ENCODE peak calls at places on chromosomes 3 and 15, in six cellular contexts. G, V, Q, A, T and E are unnamed samples.

GRCh38 chr15:49424954-49425353 is 1.9 kb downstream of the FGF7 start:
- DNase-seq in G (no peak), V (no peak), Q (no peak), A (no peak), T (no peak), E (no peak)

GRCh38 chr3:105836533-105836932 is 32.3 kb downstream of the CBLB start:
- DNase-seq in G (no peak), V (no peak), Q (peak), A (no peak), T (peak), E (no peak)

GRCh38 chr3:179093807-179094206 is 22.2 kb upstream of the ZMAT3 start:
- DNase-seq in G (no peak), V (no peak), Q (no peak), A (no peak), T (peak), E (no peak)

GRCh38 chr3:13718000-13718399 is 161.9 kb downstream of the WNT7A start:
- DNase-seq in G (no peak), V (peak), Q (no peak), A (no peak), T (no peak), E (no peak)

GRCh38 chr3:138118863-138119766 is 3.7 kb upstream of the DZIP1L start:
- DNase-seq in G (peak), V (no peak), Q (peak), A (peak), T (peak), E (peak)

GRCh38 chr3:4297486-4297885 is 5.7 kb upstream of the SETMAR start:
- DNase-seq in G (no peak), V (no peak), Q (no peak), A (no peak), T (no peak), E (no peak)

GRCh38 chr3:58837141-58837862 is 170.7 kb upstream of the FAM3D start:
- DNase-seq in G (no peak), V (no peak), Q (no peak), A (no peak), T (no peak), E (no peak)

GRCh38 chr3:128683957-128684356 is 33.3 kb upstream of the RPN1 start:
- DNase-seq in G (no peak), V (no peak), Q (no peak), A (no peak), T (no peak), E (no peak)

GRCh38 chr3:140595295-140595694 is 82.6 kb upstream of the TRIM42 start:
- DNase-seq in G (peak), V (no peak), Q (peak), A (no peak), T (peak), E (no peak)

GRCh38 chr3:62604301-62604700 is 231.0 kb upstream of the FEZF2 start:
- DNase-seq in G (no peak), V (no peak), Q (no peak), A (no peak), T (peak), E (no peak)

GRCh38 chr3:184175506-184175905 is 851 bp downstream of the AP2M1 start:
- DNase-seq in G (no peak), V (peak), Q (peak), A (no peak), T (no peak), E (no peak)

GRCh38 chr3:71262368-71263265 is 320.9 kb downstream of the FOXP1 start:
- DNase-seq in G (peak), V (no peak), Q (no peak), A (no peak), T (no peak), E (no peak)

GRCh38 chr3:78519281-78519680 is 1248.5 kb downstream of the ROBO1 start:
- DNase-seq in G (peak), V (no peak), Q (no peak), A (no peak), T (no peak), E (no peak)

GRCh38 chr3:632571-633170 is 436.1 kb downstream of the CHL1 start:
- DNase-seq in G (peak), V (no peak), Q (peak), A (no peak), T (peak), E (peak)

GRCh38 chr3:53274938-53275666 is 19.3 kb upstream of the TKT start:
- DNase-seq in G (no peak), V (no peak), Q (no peak), A (no peak), T (no peak), E (no peak)

GRCh38 chr15:94298359-94298758 is 67.0 kb downstream of the MCTP2 start:
- DNase-seq in G (no peak), V (no peak), Q (no peak), A (no peak), T (no peak), E (no peak)

GRCh38 chr3:140416686-140417085 is 261.2 kb upstream of the TRIM42 start:
- DNase-seq in G (no peak), V (no peak), Q (no peak), A (no peak), T (no peak), E (no peak)

GRCh38 chr3:58962816-58963215 is 87.0 kb downstream of the CFAP20DC start:
- DNase-seq in G (no peak), V (no peak), Q (no peak), A (no peak), T (no peak), E (no peak)

GRCh38 chr3:71400986-71401451 is 182.5 kb downstream of the FOXP1 start:
- DNase-seq in G (no peak), V (no peak), Q (no peak), A (no peak), T (no peak), E (no peak)

GRCh38 chr3:66428733-66429132 is 72.1 kb downstream of the LRIG1 start:
- DNase-seq in G (peak), V (peak), Q (peak), A (peak), T (peak), E (no peak)

GRCh38 chr15:78880242-78880533 is 7.5 kb downstream of the MORF4L1 start:
- DNase-seq in G (no peak), V (no peak), Q (no peak), A (no peak), T (peak), E (no peak)

GRCh38 chr3:113531826-113532697 is at the start of gene SIDT1:
- DNase-seq in G (peak), V (no peak), Q (no peak), A (no peak), T (peak), E (no peak)

GRCh38 chr3:10645800-10646199 is 140.4 kb upstream of the ATP2B2 start:
- DNase-seq in G (no peak), V (no peak), Q (no peak), A (no peak), T (no peak), E (no peak)

GRCh38 chr15:78272776-78273175 is 8.4 kb downstream of the DNAJA4 start:
- DNase-seq in G (no peak), V (no peak), Q (no peak), A (no peak), T (no peak), E (no peak)

GRCh38 chr3:42019953-42020260 is 58.0 kb upstream of the ULK4 start:
- DNase-seq in G (no peak), V (no peak), Q (no peak), A (no peak), T (no peak), E (no peak)

GRCh38 chr15:57213783-57214366 is 162.4 kb upstream of the CGNL1 start:
- DNase-seq in G (no peak), V (no peak), Q (no peak), A (no peak), T (peak), E (no peak)

GRCh38 chr3:159947220-159947619 is 41.4 kb upstream of the IL12A start:
- DNase-seq in G (no peak), V (no peak), Q (no peak), A (no peak), T (no peak), E (no peak)

GRCh38 chr15:85639752-85640381 is 154.9 kb downstream of the KLHL25 start:
- DNase-seq in G (no peak), V (no peak), Q (no peak), A (no peak), T (peak), E (no peak)

DNA sequence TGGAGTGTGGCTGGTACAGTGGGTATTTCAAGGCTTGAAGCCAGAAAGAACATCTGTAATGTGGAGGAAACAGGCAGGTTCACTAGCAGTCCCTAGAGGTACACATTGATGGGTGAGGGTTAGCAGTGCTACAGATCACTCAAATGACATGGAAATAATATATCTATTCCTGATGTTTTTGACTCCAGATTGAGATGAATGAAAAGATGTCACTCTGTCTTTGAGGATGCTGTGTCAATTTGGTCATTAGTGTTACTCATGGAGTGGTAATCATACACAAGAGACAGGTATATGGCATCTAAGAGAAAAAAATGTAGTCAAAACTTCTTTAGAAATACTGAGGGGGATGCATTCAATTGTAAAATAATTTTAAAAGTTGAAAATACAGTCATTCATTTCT is 135.1 kb downstream of the ZIC1 start:
- DNase-seq in G (no peak), V (no peak), Q (no peak), A (no peak), T (no peak), E (no peak)
- TF ChIP-seq CTCF in G (no peak), V (no peak), Q (no peak), A (no peak), T (no peak), E (no peak)

DNA sequence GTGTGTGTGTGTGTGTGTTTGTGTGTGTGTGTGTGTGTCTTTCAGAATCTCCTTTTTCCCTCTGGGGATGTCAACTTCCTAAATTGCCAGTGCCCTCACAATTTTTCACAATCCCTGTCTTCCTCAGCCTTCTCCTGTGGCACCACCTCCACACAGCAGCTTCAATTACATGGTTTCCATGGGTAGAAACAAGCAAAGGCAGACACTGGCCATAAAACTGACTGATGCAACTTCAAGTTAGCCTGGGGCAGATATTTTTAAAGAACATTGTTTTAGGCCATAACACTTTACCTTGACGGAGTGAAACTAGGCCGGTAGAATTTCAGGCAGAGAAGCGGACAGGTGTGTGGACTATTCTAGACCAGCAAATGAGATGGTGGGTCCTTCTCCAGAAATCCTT is 405.8 kb upstream of the SUCLG2 start:
- DNase-seq in G (no peak), V (no peak), Q (no peak), A (no peak), T (no peak), E (no peak)
- TF ChIP-seq CTCF in G (no peak), V (no peak), Q (no peak), A (no peak), T (no peak), E (no peak)

DNA sequence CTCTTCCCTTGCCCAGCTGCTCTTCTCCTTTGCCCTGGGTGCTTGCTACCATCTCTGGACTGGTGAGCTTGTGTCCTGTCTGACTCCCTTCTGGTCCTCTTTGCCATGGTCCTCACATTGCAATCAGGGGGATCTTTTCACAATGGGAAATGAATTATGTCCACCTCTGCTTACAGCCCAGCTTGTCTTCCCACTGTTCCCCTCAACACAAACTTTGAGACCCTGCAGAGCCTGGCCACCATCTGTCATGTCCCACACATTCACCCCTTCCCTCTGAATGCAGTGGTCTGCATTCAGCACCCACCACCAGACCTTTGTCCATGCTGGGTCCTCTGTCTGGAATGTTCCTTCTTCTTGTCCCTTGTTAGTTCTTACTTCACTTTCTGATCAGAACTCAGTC is 100.5 kb downstream of the ABHD5 start:
- DNase-seq in G (no peak), V (no peak), Q (no peak), A (no peak), T (no peak), E (no peak)
- TF ChIP-seq CTCF in G (no peak), V (no peak), Q (no peak), A (no peak), T (no peak), E (no peak)

DNA sequence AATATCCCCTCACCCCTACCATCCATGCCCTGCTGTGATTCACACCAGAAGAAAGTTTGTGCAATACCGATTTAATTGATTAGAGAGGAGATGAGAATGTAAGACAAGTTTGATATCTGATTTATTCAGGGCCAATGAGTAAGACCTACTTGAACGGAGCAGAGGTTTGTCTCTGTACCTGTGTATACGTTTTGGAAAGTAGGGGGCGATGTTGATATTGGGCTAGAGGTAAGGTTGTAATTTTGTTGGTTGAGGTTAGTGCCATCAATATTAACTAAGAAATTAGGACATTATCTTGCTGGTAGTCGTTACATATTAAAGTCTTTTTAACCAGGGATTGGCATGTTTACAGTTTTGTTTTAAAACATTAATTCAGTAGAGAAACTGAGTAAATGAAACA is 20.5 kb downstream of the EAF2 start:
- DNase-seq in G (no peak), V (no peak), Q (no peak), A (no peak), T (peak), E (no peak)
- TF ChIP-seq CTCF in G (peak), V (peak), Q (peak), A (no peak), T (peak), E (peak)

GRCh38 chr3:7146529-7146928 is 285.6 kb downstream of the GRM7 start:
- DNase-seq in G (no peak), V (no peak), Q (no peak), A (no peak), T (no peak), E (no peak)

GRCh38 chr3:7144696-7145308 is 283.9 kb downstream of the GRM7 start:
- DNase-seq in G (no peak), V (no peak), Q (no peak), A (no peak), T (peak), E (no peak)
- TF ChIP-seq CTCF in G (no peak), V (peak), Q (peak), A (no peak), T (peak), E (peak)

DNA sequence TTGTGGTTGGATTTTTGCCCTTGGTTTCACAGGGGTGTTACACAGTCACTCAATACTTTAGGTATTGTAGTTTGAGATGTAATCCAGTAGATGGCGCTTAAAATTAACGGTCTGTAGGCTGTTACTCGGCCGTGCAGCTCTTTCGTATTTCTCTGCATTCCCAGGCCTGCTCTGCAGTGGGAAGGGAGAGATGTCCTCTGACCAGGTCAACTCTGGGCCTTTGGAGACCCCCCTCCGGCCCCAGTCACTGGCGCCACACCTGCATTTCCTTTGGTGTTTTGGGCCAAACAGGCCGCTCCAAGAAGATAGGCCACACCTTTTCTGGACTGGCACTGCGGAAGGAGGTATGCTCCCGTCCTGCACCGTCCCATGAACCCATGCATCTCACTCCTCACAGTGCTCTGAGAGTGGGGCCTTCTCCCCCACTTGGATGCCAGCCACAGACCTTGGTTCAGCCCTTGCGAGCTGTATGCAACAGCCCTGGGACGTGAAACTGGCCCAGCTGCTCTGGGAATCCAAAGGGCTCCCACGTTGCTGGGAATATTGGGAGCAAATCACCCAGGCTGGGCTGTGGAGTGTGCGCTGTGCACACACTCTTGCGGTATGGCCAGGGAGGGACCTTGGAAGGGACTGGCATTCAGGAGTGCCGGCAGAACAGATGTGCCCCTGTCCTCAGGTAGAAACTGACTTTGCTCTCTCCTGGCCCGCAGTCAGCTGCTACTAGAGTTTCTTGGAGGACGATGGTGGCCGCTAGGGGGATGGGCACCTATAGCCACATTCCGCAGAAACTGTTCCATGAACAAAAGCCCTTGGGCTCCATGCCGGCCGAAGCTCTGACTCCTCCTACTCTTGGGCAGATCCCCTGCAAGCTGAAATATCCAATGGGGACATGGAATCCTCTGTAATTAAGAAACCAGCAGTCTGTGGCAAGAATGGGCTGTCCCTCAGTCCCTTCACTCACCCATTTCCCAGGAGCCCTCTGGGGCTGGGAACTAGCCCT is 410.5 kb upstream of the CADM2 start:
- DNase-seq in G (no peak), V (no peak), Q (peak), A (no peak), T (peak), E (peak)
- TF ChIP-seq CTCF in G (peak), V (peak), Q (peak), A (no peak), T (peak), E (peak)

DNA sequence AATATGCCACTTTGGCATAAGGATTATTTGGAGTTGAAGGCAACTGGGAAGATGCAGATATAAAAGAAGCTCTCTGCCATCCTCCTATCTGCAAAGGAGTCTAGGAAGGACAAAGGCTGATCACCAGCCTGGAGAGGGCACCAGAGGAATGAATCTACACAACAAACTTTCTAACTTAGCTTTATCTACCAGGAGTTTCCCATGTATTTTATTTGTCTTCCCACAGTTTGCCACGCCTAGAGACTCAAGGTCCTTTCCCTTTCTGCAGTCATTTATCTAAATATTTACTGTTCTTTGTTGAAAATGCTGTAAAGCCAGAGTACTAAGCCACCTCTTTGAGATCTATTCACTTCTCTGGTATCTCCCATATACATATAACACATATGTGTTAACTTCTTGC is 32.2 kb downstream of the GPR176 start:
- DNase-seq in G (peak), V (no peak), Q (no peak), A (peak), T (peak), E (no peak)
- TF ChIP-seq CTCF in G (peak), V (peak), Q (peak), A (peak), T (peak), E (no peak)

GRCh38 chr15:59105839-59106238 is 893 bp downstream of the CCNB2 start:
- DNase-seq in G (no peak), V (no peak), Q (no peak), A (no peak), T (peak), E (no peak)
- TF ChIP-seq CTCF in G (no peak), V (no peak), Q (no peak), A (no peak), T (peak), E (peak)

GRCh38 chr15:45660231-45660979 is 25.6 kb downstream of the SQOR start:
- DNase-seq in G (no peak), V (no peak), Q (peak), A (no peak), T (no peak), E (no peak)
- TF ChIP-seq CTCF in G (no peak), V (no peak), Q (peak), A (no peak), T (no peak), E (no peak)

GRCh38 chr3:97138914-97139541 is 324.6 kb downstream of the EPHA6 start:
- DNase-seq in G (no peak), V (no peak), Q (no peak), A (no peak), T (peak), E (no peak)
- TF ChIP-seq CTCF in G (no peak), V (no peak), Q (no peak), A (no peak), T (peak), E (peak)